ENCODE peak calls at places on chromosomes 7 and 10, in eight cellular contexts. Z is SK-N-DZ; J is fibroblast of the aortic adventitia; I is HFFc6; F is head of caudate nucleus; D is activated CD4-positive, CD25-positive, alpha-beta regulatory T cell; X is SW480; T is ovary. U is an unnamed sample.

GRCh38 chr10:70656489-70656888 is 15.8 kb upstream of the ADAMTS14 start:
- DNase-seq in Z (no peak), J (peak; percentile 96), I (peak; percentile 93), F (peak; percentile 34), D (no peak), X (peak; percentile 93), T (no peak), U (no peak)

GRCh38 chr7:94067047-94067446 is 62.9 kb upstream of the BET1 start:
- DNase-seq in Z (peak; percentile 7), J (no peak), I (no peak), F (no peak), D (no peak), X (no peak), T (no peak), U (no peak)

GRCh38 chr10:34078017-34078416 is 737.1 kb downstream of the PARD3 start:
- DNase-seq in Z (no peak), J (no peak), I (no peak), F (no peak), D (no peak), X (no peak), T (no peak), U (no peak)

GRCh38 chr10:127813290-127813689 is 76.3 kb downstream of the FOXI2 start:
- DNase-seq in Z (no peak), J (no peak), I (no peak), F (no peak), D (no peak), X (peak; percentile 18), T (no peak), U (no peak)

GRCh38 chr10:46091080-46091833 is 45.2 kb upstream of the MSMB start:
- DNase-seq in Z (no peak), J (no peak), I (no peak), F (no peak), D (no peak), X (no peak), T (no peak), U (no peak)

GRCh38 chr7:91436655-91437054 is 172.4 kb downstream of the FZD1 start:
- DNase-seq in Z (peak; percentile 75), J (no peak), I (no peak), F (no peak), D (no peak), X (peak; percentile 20), T (no peak), U (no peak)

GRCh38 chr7:47453093-47454056 is 128.5 kb downstream of the TNS3 start:
- DNase-seq in Z (no peak), J (peak; percentile 75), I (peak; percentile 94), F (peak; percentile 28), D (no peak), X (peak; percentile 82), T (no peak), U (peak; percentile 79)

GRCh38 chr7:139618482-139619366 is 95.2 kb downstream of the CLEC2L start:
- DNase-seq in Z (peak; percentile 27), J (peak; percentile 54), I (peak; percentile 38), F (peak; percentile 75), D (no peak), X (peak; percentile 41), T (no peak), U (peak; percentile 31)

GRCh38 chr7:54915870-54916598 is 102.8 kb upstream of the EGFR start:
- DNase-seq in Z (no peak), J (no peak), I (no peak), F (no peak), D (no peak), X (no peak), T (no peak), U (no peak)

GRCh38 chr7:115260381-115260780 is 338.5 kb downstream of the MDFIC start:
- DNase-seq in Z (no peak), J (peak; percentile 22), I (no peak), F (no peak), D (no peak), X (no peak), T (no peak), U (no peak)

GRCh38 chr10:3165196-3165595 is 7.4 kb downstream of the PITRM1 start:
- DNase-seq in Z (no peak), J (no peak), I (no peak), F (no peak), D (no peak), X (no peak), T (no peak), U (no peak)

GRCh38 chr7:133355325-133355708 is 102.4 kb downstream of the EXOC4 start:
- DNase-seq in Z (no peak), J (peak; percentile 93), I (peak; percentile 28), F (no peak), D (no peak), X (no peak), T (no peak), U (no peak)

GRCh38 chr7:155416646-155417380 is 41.1 kb upstream of the EN2 start:
- DNase-seq in Z (no peak), J (no peak), I (no peak), F (no peak), D (no peak), X (no peak), T (no peak), U (no peak)

U was measured in uterus.